ENCODE peak calls at places on chromosome 9, in nine cellular contexts. S, C, O, B, N, X, G, F and Y are unnamed samples.

GRCh38 chr9:136438909-136439549 is 616 bp downstream of the INPP5E start:
- DNase-seq in S (peak), C (no peak), O (peak), B (peak), N (peak), X (peak), G (peak), F (no peak), Y (peak)

GRCh38 chr9:87445646-87446045 is 52.0 kb upstream of the DAPK1 start:
- DNase-seq in S (peak), C (no peak), O (peak), B (peak), N (peak), X (no peak), G (no peak), F (peak), Y (peak)

GRCh38 chr9:91856419-91856818 is 93.6 kb downstream of the ROR2 start:
- DNase-seq in S (no peak), C (no peak), O (no peak), B (no peak), N (no peak), X (no peak), G (no peak), F (no peak), Y (no peak)

GRCh38 chr9:115213777-115214428 is 95.9 kb upstream of the TNC start:
- DNase-seq in S (no peak), C (peak), O (no peak), B (no peak), N (no peak), X (peak), G (no peak), F (no peak), Y (no peak)

GRCh38 chr9:35736201-35736633 is 3.8 kb downstream of the CREB3 start:
- DNase-seq in S (peak), C (no peak), O (peak), B (peak), N (peak), X (peak), G (peak), F (peak), Y (peak)

GRCh38 chr9:85569988-85570387 is 171.8 kb downstream of the AGTPBP1 start:
- DNase-seq in S (no peak), C (no peak), O (no peak), B (no peak), N (no peak), X (no peak), G (no peak), F (no peak), Y (no peak)

GRCh38 chr9:14056235-14056930 is 257.6 kb downstream of the NFIB start:
- DNase-seq in S (no peak), C (no peak), O (no peak), B (no peak), N (no peak), X (no peak), G (no peak), F (no peak), Y (no peak)

GRCh38 chr9:33044677-33045282 is 19.7 kb downstream of the DNAJA1 start:
- DNase-seq in S (no peak), C (no peak), O (peak), B (no peak), N (peak), X (peak), G (peak), F (peak), Y (no peak)

GRCh38 chr9:80157561-80157983 is 585.8 kb downstream of the TLE4 start:
- DNase-seq in S (no peak), C (no peak), O (no peak), B (no peak), N (no peak), X (peak), G (no peak), F (no peak), Y (no peak)

GRCh38 chr9:111038336-111039202 is at the start of gene LPAR1:
- DNase-seq in S (peak), C (no peak), O (peak), B (no peak), N (peak), X (peak), G (peak), F (peak), Y (no peak)

GRCh38 chr9:134554750-134555655 is 86.6 kb upstream of the COL5A1 start:
- DNase-seq in S (no peak), C (no peak), O (no peak), B (no peak), N (peak), X (no peak), G (no peak), F (no peak), Y (no peak)

GRCh38 chr9:120877276-120878034 is 467 bp upstream of the PHF19 start:
- DNase-seq in S (peak), C (no peak), O (peak), B (peak), N (peak), X (peak), G (peak), F (peak), Y (peak)

GRCh38 chr9:893843-894420 is 52.4 kb downstream of the DMRT1 start:
- DNase-seq in S (peak), C (peak), O (peak), B (peak), N (peak), X (peak), G (peak), F (peak), Y (peak)